ENCODE peak calls at places on chromosome 7, in five cellular contexts. One of them, this sample, is unnamed.

GRCh38 chr7:96236198-96237039 is 85.5 kb downstream of the SLC25A13 start:
- DNase-seq in activated CD4-positive, alpha-beta T cell treated with anti-CD3 and anti-CD28 coated beads, Interleukin-2, amount 10 ng/mL, durations not matched to agents 7 days and 5 days: no peak
- DNase-seq in NCI-H2029: no peak
- DNase-seq in NCI-H510A treated with DMSO at 0.1 percent for 48 hours: no peak
- DNase-seq in hepatic stellate cell: peak; percentile 23
- DNase-seq in this sample: no peak

GRCh38 chr7:132514430-132514829 is 61.8 kb downstream of the PLXNA4 start:
- DNase-seq in activated CD4-positive, alpha-beta T cell treated with anti-CD3 and anti-CD28 coated beads, Interleukin-2, amount 10 ng/mL, durations not matched to agents 7 days and 5 days: no peak
- DNase-seq in NCI-H2029: no peak
- DNase-seq in NCI-H510A treated with DMSO at 0.1 percent for 48 hours: no peak
- DNase-seq in hepatic stellate cell: no peak
- DNase-seq in this sample: no peak

GRCh38 chr7:41977165-41977651 is 259.8 kb downstream of the GLI3 start:
- DNase-seq in activated CD4-positive, alpha-beta T cell treated with anti-CD3 and anti-CD28 coated beads, Interleukin-2, amount 10 ng/mL, durations not matched to agents 7 days and 5 days: no peak
- DNase-seq in NCI-H2029: no peak
- DNase-seq in NCI-H510A treated with DMSO at 0.1 percent for 48 hours: no peak
- DNase-seq in hepatic stellate cell: peak; percentile 58
- DNase-seq in this sample: peak; percentile 58

GRCh38 chr7:105685099-105685609 is 103.9 kb upstream of the EFCAB10 start:
- DNase-seq in activated CD4-positive, alpha-beta T cell treated with anti-CD3 and anti-CD28 coated beads, Interleukin-2, amount 10 ng/mL, durations not matched to agents 7 days and 5 days: no peak
- DNase-seq in NCI-H2029: no peak
- DNase-seq in NCI-H510A treated with DMSO at 0.1 percent for 48 hours: no peak
- DNase-seq in hepatic stellate cell: no peak
- DNase-seq in this sample: no peak

GRCh38 chr7:51022821-51023220 is 240.1 kb upstream of the GRB10 start:
- DNase-seq in activated CD4-positive, alpha-beta T cell treated with anti-CD3 and anti-CD28 coated beads, Interleukin-2, amount 10 ng/mL, durations not matched to agents 7 days and 5 days: no peak
- DNase-seq in NCI-H2029: no peak
- DNase-seq in NCI-H510A treated with DMSO at 0.1 percent for 48 hours: no peak
- DNase-seq in hepatic stellate cell: no peak
- DNase-seq in this sample: no peak

GRCh38 chr7:67659066-67659465 is 662.4 kb downstream of the TYW1 start:
- DNase-seq in activated CD4-positive, alpha-beta T cell treated with anti-CD3 and anti-CD28 coated beads, Interleukin-2, amount 10 ng/mL, durations not matched to agents 7 days and 5 days: no peak
- DNase-seq in NCI-H2029: no peak
- DNase-seq in NCI-H510A treated with DMSO at 0.1 percent for 48 hours: no peak
- DNase-seq in hepatic stellate cell: no peak
- DNase-seq in this sample: peak; percentile 94

GRCh38 chr7:31860925-31861324 is 173.9 kb downstream of the PPP1R17 start:
- DNase-seq in activated CD4-positive, alpha-beta T cell treated with anti-CD3 and anti-CD28 coated beads, Interleukin-2, amount 10 ng/mL, durations not matched to agents 7 days and 5 days: no peak
- DNase-seq in NCI-H2029: no peak
- DNase-seq in NCI-H510A treated with DMSO at 0.1 percent for 48 hours: no peak
- DNase-seq in hepatic stellate cell: no peak
- DNase-seq in this sample: no peak

GRCh38 chr7:5695037-5695708 is 86.3 kb downstream of the RNF216 start:
- DNase-seq in activated CD4-positive, alpha-beta T cell treated with anti-CD3 and anti-CD28 coated beads, Interleukin-2, amount 10 ng/mL, durations not matched to agents 7 days and 5 days: peak; percentile 90
- DNase-seq in NCI-H2029: no peak
- DNase-seq in NCI-H510A treated with DMSO at 0.1 percent for 48 hours: no peak
- DNase-seq in hepatic stellate cell: peak; percentile 71
- DNase-seq in this sample: peak; percentile 69

GRCh38 chr7:157058701-157059100 is 48.2 kb upstream of the MNX1 start:
- DNase-seq in activated CD4-positive, alpha-beta T cell treated with anti-CD3 and anti-CD28 coated beads, Interleukin-2, amount 10 ng/mL, durations not matched to agents 7 days and 5 days: no peak
- DNase-seq in NCI-H2029: no peak
- DNase-seq in NCI-H510A treated with DMSO at 0.1 percent for 48 hours: no peak
- DNase-seq in hepatic stellate cell: no peak
- DNase-seq in this sample: no peak

GRCh38 chr7:6271091-6271658 is 1.2 kb downstream of the CYTH3 start:
- DNase-seq in activated CD4-positive, alpha-beta T cell treated with anti-CD3 and anti-CD28 coated beads, Interleukin-2, amount 10 ng/mL, durations not matched to agents 7 days and 5 days: peak; percentile 25
- DNase-seq in NCI-H2029: no peak
- DNase-seq in NCI-H510A treated with DMSO at 0.1 percent for 48 hours: peak; percentile 21
- DNase-seq in hepatic stellate cell: peak; percentile 69
- DNase-seq in this sample: peak; percentile 69

GRCh38 chr7:140074780-140075179 is 12.0 kb upstream of the PARP12 start:
- DNase-seq in activated CD4-positive, alpha-beta T cell treated with anti-CD3 and anti-CD28 coated beads, Interleukin-2, amount 10 ng/mL, durations not matched to agents 7 days and 5 days: no peak
- DNase-seq in NCI-H2029: no peak
- DNase-seq in NCI-H510A treated with DMSO at 0.1 percent for 48 hours: no peak
- DNase-seq in hepatic stellate cell: peak; percentile 16
- DNase-seq in this sample: no peak

GRCh38 chr7:26686448-26686981 is 177.9 kb downstream of the SKAP2 start:
- DNase-seq in activated CD4-positive, alpha-beta T cell treated with anti-CD3 and anti-CD28 coated beads, Interleukin-2, amount 10 ng/mL, durations not matched to agents 7 days and 5 days: no peak
- DNase-seq in NCI-H2029: peak; percentile 20
- DNase-seq in NCI-H510A treated with DMSO at 0.1 percent for 48 hours: peak; percentile 61
- DNase-seq in hepatic stellate cell: no peak
- DNase-seq in this sample: peak; percentile 64

GRCh38 chr7:51732066-51732465 is 415.5 kb upstream of the COBL start:
- DNase-seq in activated CD4-positive, alpha-beta T cell treated with anti-CD3 and anti-CD28 coated beads, Interleukin-2, amount 10 ng/mL, durations not matched to agents 7 days and 5 days: no peak
- DNase-seq in NCI-H2029: no peak
- DNase-seq in NCI-H510A treated with DMSO at 0.1 percent for 48 hours: no peak
- DNase-seq in hepatic stellate cell: no peak
- DNase-seq in this sample: no peak

GRCh38 chr7:128014864-128015263 is 16.4 kb downstream of the LRRC4 start:
- DNase-seq in activated CD4-positive, alpha-beta T cell treated with anti-CD3 and anti-CD28 coated beads, Interleukin-2, amount 10 ng/mL, durations not matched to agents 7 days and 5 days: no peak
- DNase-seq in NCI-H2029: peak; percentile 10
- DNase-seq in NCI-H510A treated with DMSO at 0.1 percent for 48 hours: peak; percentile 29
- DNase-seq in hepatic stellate cell: no peak
- DNase-seq in this sample: no peak

GRCh38 chr7:83178066-83178465 is 15.4 kb upstream of the PCLO start:
- DNase-seq in activated CD4-positive, alpha-beta T cell treated with anti-CD3 and anti-CD28 coated beads, Interleukin-2, amount 10 ng/mL, durations not matched to agents 7 days and 5 days: no peak
- DNase-seq in NCI-H2029: peak; percentile 39
- DNase-seq in NCI-H510A treated with DMSO at 0.1 percent for 48 hours: no peak
- DNase-seq in hepatic stellate cell: no peak
- DNase-seq in this sample: no peak

GRCh38 chr7:101535333-101535732 is 93.8 kb downstream of the MYL10 start:
- DNase-seq in activated CD4-positive, alpha-beta T cell treated with anti-CD3 and anti-CD28 coated beads, Interleukin-2, amount 10 ng/mL, durations not matched to agents 7 days and 5 days: no peak
- DNase-seq in NCI-H2029: no peak
- DNase-seq in NCI-H510A treated with DMSO at 0.1 percent for 48 hours: no peak
- DNase-seq in hepatic stellate cell: no peak
- DNase-seq in this sample: no peak

GRCh38 chr7:88328787-88329186 is 22.1 kb upstream of the STEAP4 start:
- DNase-seq in activated CD4-positive, alpha-beta T cell treated with anti-CD3 and anti-CD28 coated beads, Interleukin-2, amount 10 ng/mL, durations not matched to agents 7 days and 5 days: no peak
- DNase-seq in NCI-H2029: no peak
- DNase-seq in NCI-H510A treated with DMSO at 0.1 percent for 48 hours: no peak
- DNase-seq in hepatic stellate cell: no peak
- DNase-seq in this sample: no peak

GRCh38 chr7:132226046-132226590 is 350.2 kb downstream of the PLXNA4 start:
- DNase-seq in activated CD4-positive, alpha-beta T cell treated with anti-CD3 and anti-CD28 coated beads, Interleukin-2, amount 10 ng/mL, durations not matched to agents 7 days and 5 days: no peak
- DNase-seq in NCI-H2029: no peak
- DNase-seq in NCI-H510A treated with DMSO at 0.1 percent for 48 hours: no peak
- DNase-seq in hepatic stellate cell: no peak
- DNase-seq in this sample: no peak

GRCh38 chr7:137820677-137821420 is 25.9 kb downstream of the DGKI start:
- DNase-seq in activated CD4-positive, alpha-beta T cell treated with anti-CD3 and anti-CD28 coated beads, Interleukin-2, amount 10 ng/mL, durations not matched to agents 7 days and 5 days: no peak
- DNase-seq in NCI-H2029: no peak
- DNase-seq in NCI-H510A treated with DMSO at 0.1 percent for 48 hours: no peak
- DNase-seq in hepatic stellate cell: no peak
- DNase-seq in this sample: no peak

GRCh38 chr7:28405662-28406061 is 6.7 kb upstream of the CREB5 start:
- DNase-seq in activated CD4-positive, alpha-beta T cell treated with anti-CD3 and anti-CD28 coated beads, Interleukin-2, amount 10 ng/mL, durations not matched to agents 7 days and 5 days: no peak
- DNase-seq in NCI-H2029: no peak
- DNase-seq in NCI-H510A treated with DMSO at 0.1 percent for 48 hours: no peak
- DNase-seq in hepatic stellate cell: peak; percentile 51
- DNase-seq in this sample: peak; percentile 7

GRCh38 chr7:29508608-29509007 is 55.0 kb upstream of the PRR15 start:
- DNase-seq in activated CD4-positive, alpha-beta T cell treated with anti-CD3 and anti-CD28 coated beads, Interleukin-2, amount 10 ng/mL, durations not matched to agents 7 days and 5 days: no peak
- DNase-seq in NCI-H2029: no peak
- DNase-seq in NCI-H510A treated with DMSO at 0.1 percent for 48 hours: no peak
- DNase-seq in hepatic stellate cell: no peak
- DNase-seq in this sample: no peak

GRCh38 chr7:67788689-67789088 is 792.1 kb downstream of the TYW1 start:
- DNase-seq in activated CD4-positive, alpha-beta T cell treated with anti-CD3 and anti-CD28 coated beads, Interleukin-2, amount 10 ng/mL, durations not matched to agents 7 days and 5 days: no peak
- DNase-seq in NCI-H2029: no peak
- DNase-seq in NCI-H510A treated with DMSO at 0.1 percent for 48 hours: no peak
- DNase-seq in hepatic stellate cell: no peak
- DNase-seq in this sample: no peak

This sample was measured in SW480.